ENCODE peak calls at places on chromosomes 13 and 19, in four cellular contexts. One of them, this sample, is unnamed. For H3K4me1, the result is how much of the 10 kb centered on the place peaks cover.

GRCh38 chr13:111005364-111005763 is 90.5 kb upstream of the ANKRD10 start:
- DNase-seq in H1: no peak
- DNase-seq in K562: no peak
- DNase-seq in HepG2: no peak
- DNase-seq in this sample: peak

GRCh38 chr19:4172861-4173473 is 9.4 kb downstream of the SIRT6 start:
- DNase-seq in H1: peak
- DNase-seq in K562: peak
- DNase-seq in HepG2: no peak
- DNase-seq in this sample: peak

GRCh38 chr13:92739306-92739818 is 487.2 kb upstream of the GPC6 start:
- DNase-seq in H1: no peak
- DNase-seq in K562: no peak
- DNase-seq in HepG2: no peak
- DNase-seq in this sample: no peak

GRCh38 chr13:29497137-29497654 is 98.3 kb downstream of the SLC7A1 start:
- DNase-seq in H1: no peak
- DNase-seq in K562: no peak
- DNase-seq in HepG2: no peak
- DNase-seq in this sample: no peak

GRCh38 chr13:25085125-25085742 is 10.7 kb upstream of the PABPC3 start:
- DNase-seq in H1: no peak
- DNase-seq in K562: no peak
- DNase-seq in HepG2: peak
- DNase-seq in this sample: peak

GRCh38 chr13:33634526-33635111 is 183.3 kb upstream of the RFC3 start:
- DNase-seq in H1: no peak
- DNase-seq in K562: no peak
- DNase-seq in HepG2: no peak
- DNase-seq in this sample: no peak

GRCh38 chr19:21463449-21464105 is 41.8 kb upstream of the ZNF429 start:
- DNase-seq in H1: peak
- DNase-seq in K562: peak
- DNase-seq in HepG2: no peak
- DNase-seq in this sample: no peak

GRCh38 chr19:23070353-23070781 is 46.5 kb upstream of the ZNF730 start:
- DNase-seq in H1: peak
- DNase-seq in K562: peak
- DNase-seq in HepG2: no peak
- DNase-seq in this sample: peak

GRCh38 chr19:5354403-5354802 is 13.8 kb upstream of the PTPRS start:
- DNase-seq in H1: peak
- DNase-seq in K562: peak
- DNase-seq in HepG2: peak
- DNase-seq in this sample: no peak

GRCh38 chr19:40403262-40403984 is 9.8 kb downstream of the PRX start:
- DNase-seq in H1: peak
- DNase-seq in K562: peak
- DNase-seq in HepG2: peak
- DNase-seq in this sample: peak

GRCh38 chr13:51122868-51123267 is 11.8 kb upstream of the C13orf42 start:
- DNase-seq in H1: peak
- DNase-seq in K562: no peak
- DNase-seq in HepG2: peak
- DNase-seq in this sample: no peak

GRCh38 chr13:112060899-112061366 is 6.0 kb upstream of the SOX1 start:
- DNase-seq in H1: peak
- DNase-seq in K562: no peak
- DNase-seq in HepG2: no peak
- DNase-seq in this sample: no peak

GRCh38 chr19:28934626-28935025 is 278.3 kb downstream of the UQCRFS1 start:
- DNase-seq in H1: no peak
- DNase-seq in K562: no peak
- DNase-seq in HepG2: no peak
- DNase-seq in this sample: no peak

GRCh38 chr19:44904426-44904994 is 1.1 kb upstream of the APOE start:
- DNase-seq in H1: peak
- DNase-seq in K562: peak
- DNase-seq in HepG2: peak
- DNase-seq in this sample: peak

GRCh38 chr19:50252111-50252886 is 48.9 kb downstream of the MYH14 start:
- DNase-seq in H1: peak
- DNase-seq in K562: peak
- DNase-seq in HepG2: no peak
- DNase-seq in this sample: peak

GRCh38 chr13:30972888-30973377 is 40.5 kb downstream of the TEX26 start:
- DNase-seq in H1: no peak
- DNase-seq in K562: no peak
- DNase-seq in HepG2: no peak
- DNase-seq in this sample: no peak

GRCh38 chr13:37381502-37381901 is 217.1 kb downstream of the POSTN start:
- DNase-seq in H1: no peak
- DNase-seq in K562: no peak
- DNase-seq in HepG2: no peak
- DNase-seq in this sample: no peak

GRCh38 chr13:109275848-109276247 is 510.5 kb downstream of the IRS2 start:
- DNase-seq in H1: no peak
- DNase-seq in K562: no peak
- DNase-seq in HepG2: no peak
- DNase-seq in this sample: peak

GRCh38 chr19:36973021-36973843 is 57.1 kb downstream of the ZNF568 start:
- DNase-seq in H1: no peak
- DNase-seq in K562: peak
- DNase-seq in HepG2: no peak
- DNase-seq in this sample: no peak

GRCh38 chr19:10749435-10750384 is 31.8 kb downstream of the DNM2 start:
- DNase-seq in H1: no peak
- DNase-seq in K562: no peak
- DNase-seq in HepG2: peak
- DNase-seq in this sample: no peak

GRCh38 chr13:35855531-35856019 is 275.6 kb downstream of the DCLK1 start:
- DNase-seq in H1: peak
- DNase-seq in K562: no peak
- DNase-seq in HepG2: no peak
- DNase-seq in this sample: peak

GRCh38 chr13:111372651-111373425 is 52.4 kb downstream of the TEX29 start:
- DNase-seq in H1: peak
- DNase-seq in K562: no peak
- DNase-seq in HepG2: no peak
- DNase-seq in this sample: no peak

GRCh38 chr13:65555973-65556372 is 1674.2 kb downstream of the PCDH9 start:
- DNase-seq in H1: no peak
- DNase-seq in K562: no peak
- DNase-seq in HepG2: no peak
- DNase-seq in this sample: no peak

GRCh38 chr13:77811981-77812380 is 106.7 kb downstream of the EDNRB start:
- DNase-seq in H1: no peak
- DNase-seq in K562: no peak
- DNase-seq in HepG2: no peak
- DNase-seq in this sample: no peak

GRCh38 chr13:77810891-77811290 is 107.7 kb downstream of the EDNRB start:
- DNase-seq in H1: no peak
- DNase-seq in K562: no peak
- DNase-seq in HepG2: no peak
- DNase-seq in this sample: no peak

GRCh38 chr13:77815330-77815729 is 103.3 kb downstream of the EDNRB start:
- DNase-seq in H1: no peak
- DNase-seq in K562: no peak
- DNase-seq in HepG2: no peak
- DNase-seq in this sample: no peak

GRCh38 chr13:77810430-77810829 is 108.2 kb downstream of the EDNRB start:
- DNase-seq in H1: no peak
- DNase-seq in K562: no peak
- DNase-seq in HepG2: no peak
- DNase-seq in this sample: peak
- TF ChIP-seq PHF8 in H1: no peak
- TF ChIP-seq PHF8 in K562: no peak
- TF ChIP-seq PHF8 in HepG2: no peak
- TF ChIP-seq PHF8 in this sample: no peak

GRCh38 chr19:55643003-55643732 is at the start of gene ZNF581:
- DNase-seq in H1: peak
- DNase-seq in K562: no peak
- DNase-seq in HepG2: peak
- DNase-seq in this sample: peak
- TF ChIP-seq EP300 in H1: peak
- TF ChIP-seq EP300 in K562: peak
- TF ChIP-seq EP300 in HepG2: no peak
- TF ChIP-seq EP300 in this sample: no peak

GRCh38 chr19:3100331-3100730 is 6.2 kb downstream of the GNA11 start:
- DNase-seq in H1: no peak
- DNase-seq in K562: no peak
- DNase-seq in HepG2: no peak
- DNase-seq in this sample: no peak

GRCh38 chr19:3100747-3101730 is 6.9 kb downstream of the GNA11 start:
- DNase-seq in H1: no peak
- DNase-seq in K562: no peak
- DNase-seq in HepG2: no peak
- DNase-seq in this sample: no peak

GRCh38 chr19:3104708-3104983 is 10.5 kb downstream of the GNA11 start:
- DNase-seq in H1: no peak
- DNase-seq in K562: no peak
- DNase-seq in HepG2: no peak
- DNase-seq in this sample: no peak

GRCh38 chr19:3099347-3100145 is 5.4 kb downstream of the GNA11 start:
- DNase-seq in H1: peak
- DNase-seq in K562: no peak
- DNase-seq in HepG2: no peak
- DNase-seq in this sample: no peak

GRCh38 chr19:3102239-3103140 is 8.3 kb downstream of the GNA11 start:
- DNase-seq in H1: no peak
- DNase-seq in K562: no peak
- DNase-seq in HepG2: no peak
- DNase-seq in this sample: no peak
- H3K4me1 ChIP-seq in H1: under half
- H3K4me1 ChIP-seq in K562: under half
- H3K4me1 ChIP-seq in HepG2: half or more
- H3K4me1 ChIP-seq in this sample: under half

GRCh38 chr13:43433691-43434121 is 353.1 kb downstream of the ENOX1 start:
- DNase-seq in H1: no peak
- DNase-seq in K562: no peak
- DNase-seq in HepG2: no peak
- DNase-seq in this sample: no peak
- TF ChIP-seq PHF8 in H1: no peak
- TF ChIP-seq PHF8 in K562: no peak
- TF ChIP-seq PHF8 in HepG2: no peak
- TF ChIP-seq PHF8 in this sample: no peak

GRCh38 chr13:74966814-74967213 is 515.2 kb downstream of the TBC1D4 start:
- DNase-seq in H1: no peak
- DNase-seq in K562: no peak
- DNase-seq in HepG2: no peak
- DNase-seq in this sample: no peak
- TF ChIP-seq EP300 in H1: no peak
- TF ChIP-seq EP300 in K562: no peak
- TF ChIP-seq EP300 in HepG2: no peak
- TF ChIP-seq EP300 in this sample: no peak

DNA sequence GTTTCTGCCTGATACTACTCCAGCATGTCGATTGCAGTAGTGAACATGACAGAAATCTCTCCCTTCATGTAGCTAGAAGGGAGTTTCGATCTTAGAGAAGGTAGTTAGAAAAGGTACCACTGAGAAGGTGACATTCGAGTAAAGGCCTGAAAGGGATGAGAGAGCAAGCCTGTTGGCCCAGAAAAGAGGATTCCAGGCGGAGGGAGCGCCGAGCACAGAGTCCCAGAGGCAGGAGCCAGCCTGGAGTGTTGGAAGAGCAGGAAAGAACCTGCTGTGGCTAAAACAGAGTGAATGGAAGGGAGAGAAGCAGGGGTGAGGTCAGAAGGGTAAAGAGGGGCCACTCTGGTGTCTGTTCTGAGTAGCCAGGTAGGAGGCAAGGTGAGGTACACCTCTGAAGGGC is 52.5 kb downstream of the GARRE1 start:
- DNase-seq in H1: no peak
- DNase-seq in K562: no peak
- DNase-seq in HepG2: no peak
- DNase-seq in this sample: no peak
- H3K4me1 ChIP-seq in H1: under half
- H3K4me1 ChIP-seq in K562: under half
- H3K4me1 ChIP-seq in HepG2: under half
- H3K4me1 ChIP-seq in this sample: under half

DNA sequence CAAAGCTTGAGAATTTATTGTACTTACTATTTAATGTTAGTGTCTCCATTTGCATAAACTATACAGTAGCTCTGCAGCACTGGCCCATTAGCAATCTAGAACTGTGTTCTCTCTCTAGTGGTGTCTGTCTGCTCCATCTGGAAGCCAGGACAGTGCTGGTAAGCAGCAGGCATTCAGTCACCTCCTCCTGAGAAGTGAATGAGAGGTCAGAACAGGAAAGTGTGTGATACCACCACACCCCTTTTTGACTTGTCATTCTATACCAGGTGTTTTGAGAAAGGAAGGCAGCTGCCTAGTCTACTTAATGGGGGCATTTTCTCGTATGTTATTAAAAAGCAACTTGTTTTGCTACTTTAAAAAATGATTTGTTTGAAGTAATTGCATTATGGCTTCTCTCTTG is 3.9 kb downstream of the COG3 start:
- DNase-seq in H1: no peak
- DNase-seq in K562: peak
- DNase-seq in HepG2: no peak
- DNase-seq in this sample: no peak
- TF ChIP-seq PHF8 in H1: no peak
- TF ChIP-seq PHF8 in K562: no peak
- TF ChIP-seq PHF8 in HepG2: no peak
- TF ChIP-seq PHF8 in this sample: no peak

DNA sequence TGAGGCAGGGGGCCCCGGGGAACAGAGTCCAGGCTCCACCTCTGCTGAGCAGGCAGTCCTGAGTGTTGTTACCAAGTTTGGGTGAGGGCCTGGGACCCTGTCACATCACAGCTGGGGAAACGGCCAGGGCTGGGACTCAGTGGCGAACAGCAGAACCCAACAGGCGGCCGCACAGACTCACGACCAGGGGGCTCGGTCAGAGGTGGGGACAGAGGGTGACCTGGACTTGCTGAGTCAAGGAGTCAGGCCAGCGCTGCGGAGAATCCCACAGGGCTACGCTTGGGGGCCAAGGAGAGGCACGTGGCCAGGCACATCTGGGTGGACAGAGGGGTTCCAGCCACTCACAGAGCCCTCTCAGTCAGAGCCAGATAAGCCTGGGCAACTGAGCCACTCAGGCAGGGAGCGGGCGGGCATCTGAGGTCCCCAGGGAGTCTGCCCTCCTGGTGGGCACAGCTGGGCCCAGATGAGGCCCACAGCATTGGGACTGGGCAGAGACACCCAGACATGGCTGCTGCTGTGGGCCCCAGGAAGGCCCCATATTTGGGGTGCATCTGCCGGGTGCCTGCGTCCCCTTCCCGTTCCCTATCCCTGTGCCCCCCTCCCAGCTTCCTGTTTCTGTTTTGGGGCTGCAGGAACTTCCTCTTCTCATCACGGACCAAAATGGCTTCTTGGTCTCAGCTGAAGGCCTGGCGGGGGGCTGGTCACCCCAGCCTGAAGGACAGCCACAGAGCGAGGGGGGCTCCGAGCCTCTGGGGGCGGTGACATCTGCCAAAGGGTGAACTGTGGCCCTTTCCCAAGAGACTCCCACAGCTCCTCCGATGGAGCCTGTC is 34.0 kb downstream of the CEBPA start:
- DNase-seq in H1: no peak
- DNase-seq in K562: no peak
- DNase-seq in HepG2: no peak
- DNase-seq in this sample: no peak
- TF ChIP-seq EP300 in H1: no peak
- TF ChIP-seq EP300 in K562: no peak
- TF ChIP-seq EP300 in HepG2: no peak
- TF ChIP-seq EP300 in this sample: no peak

This sample was measured in A549.